ENCODE peak calls at places on chromosomes 6 and 20, in five cellular contexts. K is EL; O is NB4; Q is OCI-LY7; Y is activated naive CD4-positive, alpha-beta T cell treated with Interleukin-2 at 50 U/mL for 16 hours. J is an unnamed sample.

GRCh38 chr6:113591896-113592827 is 265.0 kb upstream of the MARCKS start:
- DNase-seq in K (no peak), O (no peak), Q (no peak), Y (no peak), J (peak)

GRCh38 chr6:138594749-138595148 is 95.5 kb upstream of the NHSL1 start:
- DNase-seq in K (no peak), O (no peak), Q (no peak), Y (no peak), J (no peak)

GRCh38 chr6:87274660-87275273 is 47.6 kb upstream of the SMIM8 start:
- DNase-seq in K (peak), O (peak), Q (no peak), Y (no peak), J (no peak)

GRCh38 chr6:56770011-56770520 is 127.4 kb upstream of the DST start:
- DNase-seq in K (no peak), O (no peak), Q (no peak), Y (no peak), J (no peak)

GRCh38 chr20:44072381-44072780 is 114.6 kb downstream of the JPH2 start:
- DNase-seq in K (no peak), O (no peak), Q (no peak), Y (no peak), J (no peak)

GRCh38 chr20:51500936-51501335 is 41.6 kb downstream of the NFATC2 start:
- DNase-seq in K (no peak), O (peak), Q (peak), Y (peak), J (no peak)

GRCh38 chr6:30130887-30131862 is 4.8 kb upstream of the TRIM40 start:
- DNase-seq in K (peak), O (peak), Q (peak), Y (peak), J (peak)

GRCh38 chr6:3287308-3287707 is 28.6 kb downstream of the PSMG4 start:
- DNase-seq in K (no peak), O (no peak), Q (no peak), Y (no peak), J (no peak)

GRCh38 chr6:13689511-13690256 is 22.0 kb downstream of the RANBP9 start:
- DNase-seq in K (no peak), O (no peak), Q (no peak), Y (no peak), J (no peak)

GRCh38 chr6:56524891-56525703 is 117.6 kb downstream of the DST start:
- DNase-seq in K (peak), O (no peak), Q (no peak), Y (no peak), J (no peak)

GRCh38 chr6:105932440-105932839 is 153.7 kb upstream of the PRDM1 start:
- DNase-seq in K (peak), O (no peak), Q (no peak), Y (no peak), J (no peak)

GRCh38 chr6:22236626-22237414 is 60.0 kb downstream of the PRL start:
- DNase-seq in K (peak), O (no peak), Q (no peak), Y (no peak), J (no peak)

GRCh38 chr6:30793521-30794194 is 49.3 kb upstream of the IER3 start:
- DNase-seq in K (peak), O (peak), Q (no peak), Y (no peak), J (peak)

GRCh38 chr6:35036059-35036827 is 104.9 kb downstream of the TCP11 start:
- DNase-seq in K (no peak), O (no peak), Q (no peak), Y (no peak), J (no peak)

GRCh38 chr6:168778201-168778600 is 337.2 kb downstream of the SMOC2 start:
- DNase-seq in K (no peak), O (no peak), Q (no peak), Y (no peak), J (no peak)

GRCh38 chr6:132712366-132712765 is 1.5 kb downstream of the VNN1 start:
- DNase-seq in K (peak), O (no peak), Q (no peak), Y (no peak), J (peak)

J was measured in endothelial cell of umbilical vein.